ENCODE peak calls at places on chromosomes 7 and 10, in eight cellular contexts. J is body of pancreas, U is HCT116, Q is IMR-90, O is heart left ventricle, F is gastrocnemius medialis, V is right lobe of liver, Z is upper lobe of left lung. E is an unnamed sample. For H3K9me3, the result is how much of the 10 kb centered on the place peaks cover.

GRCh38 chr10:112721080-112721698 is 228.9 kb upstream of the TCF7L2 start:
- ATAC-seq in J (peak), U (peak), Q (peak), O (no peak), F (no peak), V (peak), Z (no peak), E (no peak)

GRCh38 chr10:27558612-27559020 is 54.5 kb downstream of the RAB18 start:
- ATAC-seq in J (peak), U (peak), Q (peak), O (peak), F (no peak), V (peak), Z (no peak), E (peak)

GRCh38 chr7:55075464-55075971 is 56.7 kb downstream of the EGFR start:
- ATAC-seq in J (peak), U (no peak), Q (no peak), O (peak), F (peak), V (peak), Z (peak), E (peak)

GRCh38 chr10:132839061-132839460 is 53.1 kb upstream of the NKX6-2 start:
- ATAC-seq in J (no peak), U (no peak), Q (no peak), O (no peak), F (no peak), V (no peak), Z (no peak), E (no peak)

GRCh38 chr7:68699090-68699711 is 899.1 kb upstream of the AUTS2 start:
- ATAC-seq in J (no peak), U (no peak), Q (peak), O (no peak), F (no peak), V (no peak), Z (no peak), E (no peak)

GRCh38 chr10:32459072-32459703 is 13.2 kb downstream of the CCDC7 start:
- ATAC-seq in J (no peak), U (no peak), Q (no peak), O (no peak), F (no peak), V (no peak), Z (no peak), E (no peak)

GRCh38 chr10:23204773-23205172 is 12.7 kb downstream of the PTF1A start:
- ATAC-seq in J (no peak), U (no peak), Q (no peak), O (no peak), F (no peak), V (no peak), Z (no peak), E (no peak)

GRCh38 chr7:30452278-30452930 is 26.2 kb downstream of the NOD1 start:
- ATAC-seq in J (no peak), U (no peak), Q (no peak), O (no peak), F (no peak), V (no peak), Z (no peak), E (no peak)

GRCh38 chr7:94440460-94441039 is 45.9 kb downstream of the COL1A2 start:
- ATAC-seq in J (no peak), U (no peak), Q (peak), O (no peak), F (no peak), V (no peak), Z (no peak), E (no peak)

GRCh38 chr10:93412801-93413200 is 69.3 kb downstream of the MYOF start:
- ATAC-seq in J (no peak), U (no peak), Q (no peak), O (no peak), F (no peak), V (peak), Z (no peak), E (peak)

GRCh38 chr7:105003275-105003674 is 10.7 kb upstream of the KMT2E start:
- ATAC-seq in J (peak), U (peak), Q (peak), O (peak), F (peak), V (peak), Z (peak), E (peak)

GRCh38 chr7:7867835-7868234 is 100.8 kb upstream of the GLCCI1 start:
- ATAC-seq in J (no peak), U (no peak), Q (no peak), O (no peak), F (no peak), V (no peak), Z (no peak), E (no peak)

GRCh38 chr10:73763343-73763742 is 18.5 kb upstream of the CHCHD1 start:
- ATAC-seq in J (no peak), U (no peak), Q (no peak), O (no peak), F (no peak), V (no peak), Z (no peak), E (no peak)

GRCh38 chr10:111531690-111532089 is 454.9 kb downstream of the ADRA2A start:
- ATAC-seq in J (no peak), U (no peak), Q (no peak), O (no peak), F (no peak), V (no peak), Z (no peak), E (no peak)

GRCh38 chr7:45122975-45123860 is 11.7 kb upstream of the TBRG4 start:
- ATAC-seq in J (no peak), U (no peak), Q (no peak), O (no peak), F (no peak), V (no peak), Z (no peak), E (peak)

GRCh38 chr7:143504937-143505297 is 27.2 kb downstream of the TAS2R41 start:
- ATAC-seq in J (no peak), U (peak), Q (no peak), O (no peak), F (no peak), V (peak), Z (no peak), E (no peak)

GRCh38 chr10:15188629-15189028 is 20.1 kb upstream of the NMT2 start:
- ATAC-seq in J (no peak), U (no peak), Q (no peak), O (no peak), F (no peak), V (no peak), Z (no peak), E (no peak)

GRCh38 chr7:131501422-131501821 is 55.0 kb downstream of the PODXL start:
- ATAC-seq in J (no peak), U (no peak), Q (peak), O (no peak), F (no peak), V (no peak), Z (no peak), E (no peak)

GRCh38 chr7:146735992-146736391 is 619.4 kb downstream of the CNTNAP2 start:
- ATAC-seq in J (no peak), U (no peak), Q (no peak), O (no peak), F (no peak), V (no peak), Z (no peak), E (no peak)

GRCh38 chr7:146731185-146731584 is 614.6 kb downstream of the CNTNAP2 start:
- ATAC-seq in J (no peak), U (no peak), Q (no peak), O (no peak), F (no peak), V (no peak), Z (no peak), E (no peak)

GRCh38 chr7:146740039-146740438 is 623.4 kb downstream of the CNTNAP2 start:
- ATAC-seq in J (no peak), U (no peak), Q (no peak), O (no peak), F (no peak), V (no peak), Z (no peak), E (no peak)

DNA sequence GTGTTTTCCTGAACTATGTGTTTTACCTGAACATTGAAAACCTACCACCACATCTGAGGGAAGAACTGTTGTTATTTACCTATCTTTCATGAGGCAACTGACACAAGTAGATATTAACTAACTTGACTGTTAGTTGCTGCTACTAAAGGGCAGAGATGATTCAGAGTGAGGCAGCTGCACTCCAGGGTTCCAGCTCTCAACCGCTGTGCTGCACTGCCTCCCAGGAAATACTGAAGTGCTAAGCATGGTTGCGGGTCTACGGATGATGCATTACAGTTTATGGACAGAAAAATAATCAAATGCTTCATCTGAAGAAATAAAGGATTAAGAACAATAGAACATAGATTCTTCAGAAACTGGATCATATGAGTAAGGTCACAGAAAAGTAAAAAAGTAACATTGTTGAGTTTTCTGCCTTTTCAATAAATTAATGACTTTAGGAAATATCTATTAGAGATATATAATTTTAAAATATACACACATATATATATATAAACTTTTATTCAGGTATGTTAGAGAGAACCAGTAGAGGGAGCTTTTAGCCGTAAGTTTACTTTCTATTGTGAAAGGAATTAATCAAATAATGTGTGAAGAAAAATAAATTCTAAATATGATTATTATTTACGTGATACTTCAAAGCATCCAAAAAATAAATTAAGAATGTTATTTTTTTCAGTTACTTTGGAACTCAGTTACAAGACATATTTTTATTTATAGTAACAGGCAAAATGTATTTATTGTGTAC is 620.0 kb downstream of the CNTNAP2 start:
- ATAC-seq in J (no peak), U (no peak), Q (no peak), O (no peak), F (no peak), V (no peak), Z (no peak), E (no peak)
- TF ChIP-seq POLR2A in J (no peak), U (no peak), Q (no peak), O (no peak), F (no peak), V (no peak), Z (no peak), E (no peak)

GRCh38 chr7:37352974-37353948 is 95.4 kb downstream of the ELMO1 start:
- ATAC-seq in J (no peak), U (peak), Q (no peak), O (no peak), F (no peak), V (no peak), Z (no peak), E (no peak)
- TF ChIP-seq CTCF in J (no peak), U (peak), Q (no peak), O (no peak), F (no peak), V (peak), Z (peak), E (peak)

DNA sequence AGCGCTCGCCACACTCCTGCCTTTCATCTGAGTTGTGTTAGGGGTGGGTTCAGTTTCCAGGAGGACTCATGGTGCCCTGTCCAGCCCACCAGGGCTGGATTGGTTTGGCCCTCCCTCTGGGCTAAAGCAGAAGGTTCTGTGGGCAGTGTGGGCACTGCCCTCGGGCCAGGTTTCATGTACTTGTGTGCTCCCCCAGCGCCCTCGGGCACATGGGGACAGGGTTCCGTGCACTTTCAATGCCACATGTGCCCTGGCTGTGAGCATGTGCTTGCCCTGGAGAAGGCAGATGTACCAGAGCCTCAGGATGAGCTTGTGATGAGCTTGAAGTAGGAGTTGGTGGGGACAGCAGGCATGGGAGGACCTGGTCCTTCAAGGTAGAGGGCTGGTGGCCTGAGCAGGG is 35.6 kb upstream of the ZNF716 start:
- ATAC-seq in J (no peak), U (no peak), Q (no peak), O (no peak), F (no peak), V (no peak), Z (no peak), E (no peak)
- H3K9me3 ChIP-seq in J (under half), U (under half), Q (half or more), O (under half), F (under half), V (under half), Z (under half), E (under half)

GRCh38 chr10:119270893-119271361 is 63.6 kb downstream of the GRK5 start:
- ATAC-seq in J (peak), U (peak), Q (peak), O (peak), F (peak), V (peak), Z (peak), E (peak)
- TF ChIP-seq POLR2A in J (no peak), U (peak), Q (peak), O (no peak), F (peak), V (no peak), Z (peak), E (no peak)

GRCh38 chr10:28585076-28585475 is 52.2 kb downstream of the WAC start:
- ATAC-seq in J (no peak), U (no peak), Q (no peak), O (no peak), F (no peak), V (no peak), Z (no peak), E (no peak)

GRCh38 chr10:28592953-28593352 is 60.0 kb downstream of the WAC start:
- ATAC-seq in J (no peak), U (peak), Q (peak), O (no peak), F (peak), V (peak), Z (no peak), E (peak)

GRCh38 chr10:28586176-28586575 is 53.3 kb downstream of the WAC start:
- ATAC-seq in J (no peak), U (no peak), Q (no peak), O (no peak), F (no peak), V (no peak), Z (no peak), E (no peak)

GRCh38 chr10:28587270-28587969 is 54.5 kb downstream of the WAC start:
- ATAC-seq in J (peak), U (no peak), Q (peak), O (peak), F (no peak), V (peak), Z (no peak), E (no peak)

DNA sequence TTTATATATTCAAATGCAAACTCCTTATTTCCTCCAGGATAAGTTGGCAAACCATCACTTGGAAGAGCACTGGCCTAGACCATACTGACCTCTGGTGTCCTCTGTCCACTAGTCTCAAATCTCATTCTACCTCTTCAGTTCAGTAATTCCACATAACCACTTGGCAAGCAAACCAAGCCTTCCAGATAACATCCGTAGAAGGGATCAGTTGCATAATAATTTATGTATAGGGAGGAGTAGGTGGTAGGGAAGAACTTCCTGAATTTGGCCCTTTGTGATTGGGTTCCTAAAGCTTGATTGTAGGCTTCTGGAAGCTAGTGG is 55.0 kb downstream of the WAC start:
- ATAC-seq in J (peak), U (no peak), Q (peak), O (peak), F (peak), V (peak), Z (peak), E (no peak)
- TF ChIP-seq CTCF in J (no peak), U (no peak), Q (peak), O (no peak), F (peak), V (peak), Z (no peak), E (peak)

GRCh38 chr7:155182406-155182970 is 112.4 kb downstream of the HTR5A start:
- ATAC-seq in J (no peak), U (no peak), Q (no peak), O (no peak), F (no peak), V (no peak), Z (no peak), E (no peak)
- H3K9me3 ChIP-seq in J (under half), U (under half), Q (under half), O (under half), F (under half), V (under half), Z (under half), E (under half)

GRCh38 chr7:100641463-100641859 is at the start of gene TFR2:
- ATAC-seq in J (no peak), U (no peak), Q (no peak), O (no peak), F (no peak), V (peak), Z (no peak), E (no peak)

GRCh38 chr7:100639995-100640394 is 1.4 kb downstream of the TFR2 start:
- ATAC-seq in J (no peak), U (no peak), Q (no peak), O (no peak), F (no peak), V (no peak), Z (no peak), E (no peak)

GRCh38 chr7:100641860-100642533 is 645 bp upstream of the TFR2 start:
- ATAC-seq in J (no peak), U (no peak), Q (no peak), O (no peak), F (no peak), V (peak), Z (no peak), E (no peak)

GRCh38 chr7:100640438-100641410 is 628 bp downstream of the TFR2 start:
- ATAC-seq in J (no peak), U (no peak), Q (no peak), O (no peak), F (no peak), V (peak), Z (peak), E (no peak)

DNA sequence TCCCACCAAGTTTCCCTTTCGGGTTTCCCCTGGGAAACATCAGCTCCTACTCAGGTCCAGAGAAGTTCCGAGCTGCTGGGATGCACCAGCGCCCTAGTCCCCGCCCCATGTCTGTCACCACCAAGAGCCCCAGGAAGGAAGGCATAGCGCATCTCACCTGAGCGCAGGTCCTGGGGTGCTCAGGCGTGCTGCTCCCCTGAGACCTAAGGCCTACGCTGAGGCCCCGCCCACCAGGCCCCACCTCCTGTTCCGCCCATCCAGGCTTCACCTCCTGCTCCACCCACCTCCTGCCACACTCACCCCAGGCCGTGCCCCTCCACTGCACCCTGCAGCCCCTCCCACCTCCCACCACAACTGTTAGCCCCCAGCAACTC is 1.2 kb upstream of the TFR2 start:
- ATAC-seq in J (no peak), U (peak), Q (no peak), O (no peak), F (no peak), V (peak), Z (no peak), E (no peak)
- TF ChIP-seq POLR2A in J (no peak), U (no peak), Q (no peak), O (no peak), F (no peak), V (peak), Z (no peak), E (no peak)

GRCh38 chr10:1698185-1698584 is 39.1 kb downstream of the ADARB2 start:
- ATAC-seq in J (no peak), U (no peak), Q (no peak), O (no peak), F (no peak), V (no peak), Z (no peak), E (no peak)
- TF ChIP-seq CTCF in J (no peak), U (no peak), Q (no peak), O (no peak), F (no peak), V (no peak), Z (no peak), E (no peak)